ENCODE peak calls at places on chromosomes 13 and 19, in four cellular contexts. D, K, T and Q are unnamed samples.

GRCh38 chr13:22278336-22278929 is 607.6 kb downstream of the FGF9 start:
- DNase-seq in K (peak), T (peak), D (no peak), Q (peak)

GRCh38 chr13:74778946-74779345 is 644.7 kb upstream of the KLF12 start:
- DNase-seq in D (no peak), T (no peak), K (no peak), Q (no peak)

GRCh38 chr13:74103196-74103595 is 31.0 kb downstream of the KLF12 start:
- DNase-seq in T (no peak), D (no peak), K (no peak), Q (no peak)

GRCh38 chr19:58328999-58329398 is 2.2 kb downstream of the ZSCAN22 start:
- DNase-seq in T (peak), D (no peak), K (peak), Q (no peak)

GRCh38 chr19:16897572-16898056 is 8.8 kb downstream of the F2RL3 start:
- DNase-seq in D (no peak), T (no peak), K (no peak), Q (no peak)

GRCh38 chr13:106153041-106153440 is 382.4 kb downstream of the EFNB2 start:
- DNase-seq in K (no peak), D (no peak), T (no peak), Q (no peak)

GRCh38 chr13:74203576-74203975 is 69.4 kb upstream of the KLF12 start:
- DNase-seq in T (no peak), K (no peak), D (no peak), Q (no peak)

GRCh38 chr19:1106841-1107654 is 3.3 kb downstream of the GPX4 start:
- DNase-seq in K (no peak), T (peak), D (no peak), Q (no peak)

GRCh38 chr13:76161143-76161542 is 525.0 kb downstream of the LMO7 start:
- DNase-seq in K (no peak), D (no peak), T (no peak), Q (no peak)

GRCh38 chr13:106100261-106100919 is 435.1 kb downstream of the EFNB2 start:
- DNase-seq in K (peak), T (peak), D (no peak), Q (no peak)

GRCh38 chr13:100245099-100245498 is 156.2 kb downstream of the PCCA start:
- DNase-seq in D (no peak), K (no peak), T (no peak), Q (no peak)

GRCh38 chr19:36009220-36009619 is 607 bp upstream of the SYNE4 start:
- DNase-seq in T (peak), K (peak), D (no peak), Q (peak)

GRCh38 chr13:47039106-47039505 is 142.3 kb upstream of the HTR2A start:
- DNase-seq in T (no peak), D (no peak), K (no peak), Q (no peak)

GRCh38 chr13:77507931-77508776 is 27.4 kb upstream of the SCEL start:
- DNase-seq in K (no peak), T (no peak), D (no peak), Q (no peak)

GRCh38 chr13:32019612-32020233 is 11.9 kb upstream of the FRY start:
- DNase-seq in D (no peak), K (peak), T (peak), Q (peak)

GRCh38 chr19:6161271-6161850 is 25.9 kb downstream of the ACSBG2 start:
- DNase-seq in D (no peak), K (peak), T (peak), Q (peak)

GRCh38 chr19:10112037-10112751 is 701 bp downstream of the P2RY11 start:
- DNase-seq in T (no peak), K (no peak), D (no peak), Q (no peak)

GRCh38 chr19:55333870-55334269 is 5.8 kb upstream of the KMT5C start:
- DNase-seq in K (no peak), T (no peak), D (no peak), Q (no peak)

GRCh38 chr13:80556291-80556690 is 215.4 kb upstream of the SPRY2 start:
- DNase-seq in K (no peak), T (no peak), D (no peak), Q (no peak)

GRCh38 chr19:23810496-23810895 is 51.8 kb upstream of the ZNF681 start:
- DNase-seq in D (no peak), T (no peak), K (no peak), Q (no peak)

GRCh38 chr13:52850396-52851152 is 2.1 kb upstream of the PCDH8 start:
- DNase-seq in K (peak), D (no peak), T (peak), Q (peak)
- TF ChIP-seq CTCF in K (peak), D (no peak), T (peak), Q (peak)

GRCh38 chr19:4375620-4376228 is 24.6 kb downstream of the SH3GL1 start:
- DNase-seq in T (peak), K (peak), D (no peak), Q (peak)

GRCh38 chr19:4372630-4373367 is 27.5 kb downstream of the SH3GL1 start:
- DNase-seq in T (no peak), D (no peak), K (no peak), Q (no peak)

GRCh38 chr19:4373601-4374441 is 26.5 kb downstream of the SH3GL1 start:
- DNase-seq in T (no peak), D (no peak), K (no peak), Q (no peak)

GRCh38 chr19:4375164-4375619 is 25.2 kb downstream of the SH3GL1 start:
- DNase-seq in K (no peak), T (peak), D (no peak), Q (no peak)

GRCh38 chr19:4374451-4375163 is 25.7 kb downstream of the SH3GL1 start:
- DNase-seq in K (no peak), T (no peak), D (peak), Q (no peak)
- TF ChIP-seq CTCF in K (no peak), T (peak), D (peak), Q (no peak)

GRCh38 chr13:63124863-63125262 is 1709.2 kb upstream of the PCDH20 start:
- DNase-seq in D (no peak), K (no peak), T (peak), Q (no peak)
- TF ChIP-seq CTCF in D (no peak), K (peak), T (no peak), Q (peak)

DNA sequence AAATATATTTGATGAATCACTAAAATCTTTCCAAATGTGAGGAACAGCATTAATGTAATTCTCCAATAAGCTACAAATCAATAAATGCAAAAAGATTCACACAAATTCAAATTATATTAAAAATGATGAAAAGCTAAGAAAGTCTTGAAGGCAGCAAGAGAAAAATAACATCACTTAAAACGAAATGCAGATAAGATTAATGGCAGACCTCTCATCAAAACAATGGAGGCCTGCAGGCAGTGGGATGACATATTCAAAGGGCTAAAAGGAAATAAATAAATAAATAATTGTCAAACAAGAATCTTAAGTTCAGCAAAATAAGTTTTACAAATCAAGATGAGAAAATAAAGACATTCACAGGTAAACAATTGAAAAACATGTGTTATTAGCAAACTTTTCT is 952.1 kb downstream of the SLITRK6 start:
- DNase-seq in T (no peak), D (no peak), K (no peak), Q (no peak)
- TF ChIP-seq CTCF in T (no peak), D (no peak), K (no peak), Q (no peak)

GRCh38 chr13:98869408-98870090 is 108.3 kb downstream of the DOCK9 start:
- DNase-seq in K (no peak), D (no peak), T (no peak), Q (no peak)
- TF ChIP-seq CTCF in K (peak), D (no peak), T (peak), Q (peak)

DNA sequence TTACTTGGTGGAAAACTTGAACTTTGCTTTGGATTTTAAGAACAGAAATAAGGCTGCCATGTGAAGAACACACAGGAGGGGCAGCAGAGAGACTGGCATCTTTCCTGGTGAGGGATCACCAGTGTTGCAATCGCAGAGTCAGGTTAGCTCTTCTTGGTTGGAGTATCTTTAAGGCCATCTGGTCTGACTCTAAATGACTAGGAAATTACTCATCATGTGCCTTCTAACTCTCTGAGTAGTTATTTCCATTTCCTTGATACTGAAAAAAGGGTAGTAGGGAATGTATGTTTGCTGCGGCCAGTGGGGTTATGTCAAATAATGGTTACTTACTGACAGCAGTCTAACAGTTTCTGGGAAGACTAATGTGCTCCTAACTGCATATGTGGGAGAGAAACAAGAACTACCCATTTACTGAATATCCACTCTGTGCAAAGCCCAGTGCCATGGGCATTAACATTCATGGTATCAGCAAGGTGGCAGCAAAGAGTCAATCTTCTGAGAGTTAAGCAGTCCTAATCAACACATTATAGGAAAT is 122.1 kb downstream of the COG6 start:
- DNase-seq in D (no peak), K (peak), T (peak), Q (no peak)
- TF ChIP-seq CTCF in D (no peak), K (peak), T (peak), Q (peak)

GRCh38 chr13:113159701-113160100 is 1.3 kb downstream of the PROZ start:
- DNase-seq in D (no peak), T (no peak), K (no peak), Q (no peak)
- TF ChIP-seq CTCF in D (no peak), T (no peak), K (no peak), Q (no peak)

GRCh38 chr19:18202759-18203407 is 959 bp downstream of the RAB3A start:
- DNase-seq in K (peak), D (no peak), T (peak), Q (peak)
- TF ChIP-seq CTCF in K (peak), D (no peak), T (peak), Q (peak)